ENCODE peak calls at places on chromosomes 13 and 19, in eight cellular contexts. L is stimulated activated CD4-positive, alpha-beta T cell treated with anti-CD3 and anti-CD28 coated beads, Interleukin-1b, Interleukin-23, amount 100 ng/mL, for 24 hours; D is neuronal stem cell; F is ACHN; C is T-helper 1 cell; K is astrocyte of the cerebellum; I is osteocyte; Y is IMR-90. Z is an unnamed sample.

GRCh38 chr19:34666200-34666957 is 10.6 kb downstream of the SCGB2B2 start:
- DNase-seq in L (no peak), D (no peak), F (no peak), C (no peak), K (no peak), I (no peak), Y (no peak), Z (no peak)

GRCh38 chr13:103852036-103852435 is 785.8 kb upstream of the SLC10A2 start:
- DNase-seq in L (no peak), D (no peak), F (no peak), C (no peak), K (no peak), I (no peak), Y (no peak), Z (no peak)

GRCh38 chr13:95128045-95128643 is 173.1 kb downstream of the ABCC4 start:
- DNase-seq in L (no peak), D (no peak), F (no peak), C (no peak), K (peak; percentile 64), I (no peak), Y (no peak), Z (no peak)

GRCh38 chr13:30744056-30744684 is 8.8 kb downstream of the ALOX5AP start:
- DNase-seq in L (peak; percentile 47), D (no peak), F (peak; percentile 32), C (peak; percentile 70), K (no peak), I (no peak), Y (peak; percentile 61), Z (no peak)

GRCh38 chr19:34681478-34681877 is 4.0 kb downstream of the ZNF302 start:
- DNase-seq in L (no peak), D (no peak), F (no peak), C (no peak), K (no peak), I (no peak), Y (no peak), Z (no peak)

GRCh38 chr19:23788415-23788814 is 29.7 kb upstream of the ZNF681 start:
- DNase-seq in L (no peak), D (no peak), F (no peak), C (no peak), K (no peak), I (no peak), Y (no peak), Z (no peak)

GRCh38 chr13:105442941-105443340 is 1092.5 kb downstream of the EFNB2 start:
- DNase-seq in L (no peak), D (no peak), F (peak; percentile 97), C (no peak), K (peak; percentile 99), I (no peak), Y (peak; percentile 100), Z (no peak)

GRCh38 chr13:99971576-99972189 is at the start of gene ZIC5:
- DNase-seq in L (no peak), D (peak; percentile 89), F (no peak), C (no peak), K (peak; percentile 82), I (peak; percentile 95), Y (no peak), Z (peak; percentile 84)

GRCh38 chr13:110697842-110698241 is 8.1 kb downstream of the CARS2 start:
- DNase-seq in L (no peak), D (no peak), F (no peak), C (no peak), K (no peak), I (peak; percentile 13), Y (no peak), Z (no peak)

GRCh38 chr19:17883627-17884413 is 12.1 kb downstream of the SLC5A5 start:
- DNase-seq in L (no peak), D (no peak), F (no peak), C (no peak), K (no peak), I (no peak), Y (no peak), Z (no peak)

GRCh38 chr19:6767357-6768235 is at the start of gene SH2D3A:
- DNase-seq in L (peak; percentile 89), D (peak; percentile 57), F (peak; percentile 74), C (peak; percentile 96), K (no peak), I (no peak), Y (peak; percentile 15), Z (peak; percentile 98)